ENCODE peak calls at places on chromosomes 3 and 15, in seven cellular contexts. One of them, this sample, is unnamed.

GRCh38 chr3:23712095-23712494 is 93.7 kb upstream of the UBE2E1 start:
- DNase-seq in uterus: no peak
- DNase-seq in transverse colon: no peak
- DNase-seq in psoas muscle: no peak
- DNase-seq in IMR-90: no peak
- DNase-seq in Caco-2: no peak
- DNase-seq in CD8-positive, alpha-beta memory T cell: no peak
- DNase-seq in this sample: no peak

GRCh38 chr3:8301977-8302589 is 199.5 kb upstream of the LMCD1 start:
- DNase-seq in uterus: no peak
- DNase-seq in transverse colon: no peak
- DNase-seq in psoas muscle: no peak
- DNase-seq in IMR-90: peak; percentile 59
- DNase-seq in Caco-2: no peak
- DNase-seq in CD8-positive, alpha-beta memory T cell: no peak
- DNase-seq in this sample: no peak

GRCh38 chr15:58330468-58330793 is 101.4 kb upstream of the LIPC start:
- DNase-seq in uterus: no peak
- DNase-seq in transverse colon: no peak
- DNase-seq in psoas muscle: no peak
- DNase-seq in IMR-90: no peak
- DNase-seq in Caco-2: no peak
- DNase-seq in CD8-positive, alpha-beta memory T cell: no peak
- DNase-seq in this sample: no peak

GRCh38 chr15:55708720-55709119 is 34.2 kb downstream of the PRTG start:
- DNase-seq in uterus: no peak
- DNase-seq in transverse colon: no peak
- DNase-seq in psoas muscle: no peak
- DNase-seq in IMR-90: no peak
- DNase-seq in Caco-2: no peak
- DNase-seq in CD8-positive, alpha-beta memory T cell: no peak
- DNase-seq in this sample: no peak

GRCh38 chr3:55476515-55476914 is 10.6 kb downstream of the WNT5A start:
- DNase-seq in uterus: no peak
- DNase-seq in transverse colon: no peak
- DNase-seq in psoas muscle: no peak
- DNase-seq in IMR-90: peak; percentile 94
- DNase-seq in Caco-2: no peak
- DNase-seq in CD8-positive, alpha-beta memory T cell: no peak
- DNase-seq in this sample: no peak

GRCh38 chr3:193996641-193997089 is 139.3 kb upstream of the HES1 start:
- DNase-seq in uterus: no peak
- DNase-seq in transverse colon: no peak
- DNase-seq in psoas muscle: no peak
- DNase-seq in IMR-90: no peak
- DNase-seq in Caco-2: no peak
- DNase-seq in CD8-positive, alpha-beta memory T cell: no peak
- DNase-seq in this sample: no peak

GRCh38 chr15:44099671-44100070 is 95.4 kb downstream of the FRMD5 start:
- DNase-seq in uterus: no peak
- DNase-seq in transverse colon: no peak
- DNase-seq in psoas muscle: no peak
- DNase-seq in IMR-90: peak; percentile 58
- DNase-seq in Caco-2: no peak
- DNase-seq in CD8-positive, alpha-beta memory T cell: no peak
- DNase-seq in this sample: no peak

GRCh38 chr3:124223853-124224252 is 231.9 kb upstream of the ROPN1 start:
- DNase-seq in uterus: no peak
- DNase-seq in transverse colon: no peak
- DNase-seq in psoas muscle: no peak
- DNase-seq in IMR-90: no peak
- DNase-seq in Caco-2: no peak
- DNase-seq in CD8-positive, alpha-beta memory T cell: no peak
- DNase-seq in this sample: no peak

GRCh38 chr15:42106278-42106677 is 11.9 kb upstream of the PLA2G4D start:
- DNase-seq in uterus: no peak
- DNase-seq in transverse colon: no peak
- DNase-seq in psoas muscle: no peak
- DNase-seq in IMR-90: no peak
- DNase-seq in Caco-2: no peak
- DNase-seq in CD8-positive, alpha-beta memory T cell: no peak
- DNase-seq in this sample: no peak

GRCh38 chr15:67070150-67070549 is 4.7 kb downstream of the SMAD3 start:
- DNase-seq in uterus: no peak
- DNase-seq in transverse colon: no peak
- DNase-seq in psoas muscle: no peak
- DNase-seq in IMR-90: peak; percentile 45
- DNase-seq in Caco-2: no peak
- DNase-seq in CD8-positive, alpha-beta memory T cell: no peak
- DNase-seq in this sample: no peak
- H3K4me1 ChIP-seq in uterus: peaks cover 5% of the 10 kb centered on the region
- H3K4me1 ChIP-seq in transverse colon: peaks cover 67% of the 10 kb centered on the region
- H3K4me1 ChIP-seq in psoas muscle: peaks cover 77% of the 10 kb centered on the region
- H3K4me1 ChIP-seq in IMR-90: peaks cover 19% of the 10 kb centered on the region
- H3K4me1 ChIP-seq in Caco-2: peaks cover 30% of the 10 kb centered on the region
- H3K4me1 ChIP-seq in CD8-positive, alpha-beta memory T cell: peaks cover 68% of the 10 kb centered on the region
- H3K4me1 ChIP-seq in this sample: peaks cover 44% of the 10 kb centered on the region

DNA sequence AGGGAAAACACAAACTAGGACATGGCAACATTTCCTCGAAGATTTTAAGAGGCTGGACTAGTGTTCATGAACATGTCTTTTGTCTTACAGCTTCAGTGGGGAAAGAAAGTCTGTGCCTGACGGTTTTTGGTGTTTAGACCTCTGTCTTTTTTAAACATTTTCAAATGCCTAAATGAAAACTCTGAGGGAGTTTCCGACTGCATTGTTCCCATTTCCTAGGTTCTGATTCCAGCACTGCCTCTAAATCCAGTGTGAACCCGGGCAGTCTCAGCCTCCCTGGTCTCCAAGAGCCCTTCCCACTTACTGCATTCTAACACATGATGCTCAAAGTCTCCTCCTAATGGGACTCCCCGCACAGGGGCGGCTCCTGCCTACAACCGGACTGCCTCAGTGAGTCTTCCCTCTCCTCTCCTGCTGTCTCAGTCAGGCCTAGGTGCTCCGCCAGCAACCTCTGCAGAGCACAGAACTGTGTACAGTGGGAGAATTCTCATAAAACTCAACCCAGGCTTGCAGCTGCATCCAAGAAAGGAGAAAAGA is 29.0 kb downstream of the TBC1D2B start:
- DNase-seq in uterus: no peak
- DNase-seq in transverse colon: no peak
- DNase-seq in psoas muscle: no peak
- DNase-seq in IMR-90: no peak
- DNase-seq in Caco-2: no peak
- DNase-seq in CD8-positive, alpha-beta memory T cell: no peak
- DNase-seq in this sample: peak; percentile 11
- H3K4me1 ChIP-seq in uterus: peaks cover 7% of the 10 kb centered on the region
- H3K4me1 ChIP-seq in transverse colon: peaks cover 97% of the 10 kb centered on the region
- H3K4me1 ChIP-seq in psoas muscle: peaks cover 29% of the 10 kb centered on the region
- H3K4me1 ChIP-seq in IMR-90: peaks cover 36% of the 10 kb centered on the region
- H3K4me1 ChIP-seq in Caco-2: peaks cover 33% of the 10 kb centered on the region
- H3K4me1 ChIP-seq in CD8-positive, alpha-beta memory T cell: peaks cover 99% of the 10 kb centered on the region
- H3K4me1 ChIP-seq in this sample: peaks cover 86% of the 10 kb centered on the region

GRCh38 chr3:30626443-30627181 is 20.2 kb downstream of the TGFBR2 start:
- DNase-seq in uterus: no peak
- DNase-seq in transverse colon: no peak
- DNase-seq in psoas muscle: no peak
- DNase-seq in IMR-90: peak; percentile 76
- DNase-seq in Caco-2: no peak
- DNase-seq in CD8-positive, alpha-beta memory T cell: no peak
- DNase-seq in this sample: no peak

GRCh38 chr3:30628188-30628930 is 22.0 kb downstream of the TGFBR2 start:
- DNase-seq in uterus: no peak
- DNase-seq in transverse colon: no peak
- DNase-seq in psoas muscle: no peak
- DNase-seq in IMR-90: no peak
- DNase-seq in Caco-2: no peak
- DNase-seq in CD8-positive, alpha-beta memory T cell: no peak
- DNase-seq in this sample: no peak

GRCh38 chr3:30628931-30629590 is 22.7 kb downstream of the TGFBR2 start:
- DNase-seq in uterus: no peak
- DNase-seq in transverse colon: no peak
- DNase-seq in psoas muscle: no peak
- DNase-seq in IMR-90: no peak
- DNase-seq in Caco-2: no peak
- DNase-seq in CD8-positive, alpha-beta memory T cell: no peak
- DNase-seq in this sample: peak; percentile 41

GRCh38 chr3:30623375-30623774 is 17.0 kb downstream of the TGFBR2 start:
- DNase-seq in uterus: no peak
- DNase-seq in transverse colon: no peak
- DNase-seq in psoas muscle: no peak
- DNase-seq in IMR-90: peak; percentile 55
- DNase-seq in Caco-2: no peak
- DNase-seq in CD8-positive, alpha-beta memory T cell: no peak
- DNase-seq in this sample: no peak

DNA sequence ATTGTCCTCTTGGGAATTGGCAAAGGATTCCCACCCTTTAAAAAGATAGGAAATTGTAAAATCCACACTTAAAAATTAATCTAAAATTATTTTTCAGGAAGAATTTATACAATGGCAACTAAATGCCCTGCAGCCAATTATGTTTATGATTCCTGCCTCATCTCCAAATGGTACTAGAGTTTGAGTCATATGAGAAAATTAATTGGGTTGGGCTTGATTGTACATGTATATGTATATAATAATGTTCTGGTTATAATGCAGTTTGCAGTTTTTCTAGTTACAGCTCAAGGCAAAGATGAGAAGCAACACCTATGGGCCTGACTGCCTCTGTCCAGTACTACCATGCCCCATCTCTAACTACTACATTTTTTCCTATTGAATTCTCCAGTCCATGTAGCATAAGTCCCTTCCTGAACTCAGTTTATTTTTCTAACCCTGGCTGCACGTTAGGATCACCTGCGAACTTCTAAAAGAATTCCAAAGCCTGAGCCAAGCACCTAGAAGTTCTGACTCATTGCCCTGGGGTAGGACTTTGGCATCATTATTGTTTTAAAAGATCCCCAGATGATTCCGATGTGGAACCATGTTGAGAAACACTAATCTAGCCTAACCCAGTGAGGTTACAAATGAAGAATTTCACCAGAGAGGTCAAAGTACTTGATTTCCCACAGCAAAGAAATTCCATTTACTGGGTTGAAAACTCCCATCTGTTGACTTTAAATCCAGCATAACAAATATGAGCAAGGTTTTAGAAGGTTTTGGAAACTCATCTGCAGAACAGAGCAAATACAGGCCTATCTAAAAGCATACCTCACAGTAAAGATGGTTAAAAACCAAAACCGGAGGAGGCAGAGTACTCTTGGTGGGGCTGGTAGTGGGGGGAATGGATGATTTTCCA is 19.4 kb downstream of the TGFBR2 start:
- DNase-seq in uterus: no peak
- DNase-seq in transverse colon: no peak
- DNase-seq in psoas muscle: no peak
- DNase-seq in IMR-90: peak; percentile 88
- DNase-seq in Caco-2: peak; percentile 75
- DNase-seq in CD8-positive, alpha-beta memory T cell: no peak
- DNase-seq in this sample: no peak
- H3K4me1 ChIP-seq in uterus: peaks cover 11% of the 10 kb centered on the region
- H3K4me1 ChIP-seq in transverse colon: peaks cover 95% of the 10 kb centered on the region
- H3K4me1 ChIP-seq in psoas muscle: peaks cover 56% of the 10 kb centered on the region
- H3K4me1 ChIP-seq in IMR-90: peaks cover 13% of the 10 kb centered on the region
- H3K4me1 ChIP-seq in Caco-2: peaks cover 74% of the 10 kb centered on the region
- H3K4me1 ChIP-seq in CD8-positive, alpha-beta memory T cell: peaks cover 98% of the 10 kb centered on the region
- H3K4me1 ChIP-seq in this sample: peaks cover 35% of the 10 kb centered on the region

DNA sequence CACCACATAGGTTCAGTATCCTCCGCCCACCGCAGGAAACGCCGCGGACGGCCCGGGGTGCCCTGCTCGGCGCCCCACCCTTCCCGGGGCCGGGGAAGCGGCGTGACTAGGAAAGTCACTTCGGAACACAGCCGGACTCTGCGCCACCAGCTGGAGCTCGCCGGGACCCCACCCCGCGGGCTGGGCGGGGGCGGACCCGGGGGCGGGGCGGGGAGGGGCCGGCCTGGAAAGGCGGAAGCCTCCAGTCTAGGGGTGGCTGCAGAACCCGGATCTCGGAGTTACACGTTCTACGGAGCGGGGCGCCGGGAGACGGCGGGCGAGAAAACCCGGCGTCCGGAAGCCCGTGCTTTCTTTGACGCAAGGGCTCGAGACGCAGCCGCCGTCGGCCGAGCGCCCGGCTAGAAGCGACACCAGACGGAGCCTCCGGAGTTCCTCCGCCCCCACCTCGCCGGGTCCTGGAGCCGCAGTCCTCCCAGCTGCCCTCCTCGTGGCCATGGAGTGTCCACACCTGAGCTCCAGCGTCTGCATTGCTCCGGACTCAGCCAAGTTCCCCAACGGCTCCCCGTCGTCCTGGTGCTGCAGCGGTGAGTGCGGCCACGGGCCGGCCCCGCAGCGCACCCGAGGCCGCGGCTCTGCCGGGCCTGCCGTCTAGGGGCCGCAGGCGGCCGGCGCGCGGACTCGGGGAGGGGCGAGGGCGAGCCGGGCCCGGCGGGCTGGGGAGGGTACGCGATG is at the start of gene USP3:
- DNase-seq in uterus: peak; percentile 97
- DNase-seq in transverse colon: peak; percentile 97
- DNase-seq in psoas muscle: peak; percentile 97
- DNase-seq in IMR-90: peak; percentile 94
- DNase-seq in Caco-2: peak; percentile 93
- DNase-seq in CD8-positive, alpha-beta memory T cell: peak; percentile 95
- DNase-seq in this sample: peak; percentile 98
- H3K4me1 ChIP-seq in uterus: peaks cover 16% of the 10 kb centered on the region
- H3K4me1 ChIP-seq in transverse colon: peaks cover 78% of the 10 kb centered on the region
- H3K4me1 ChIP-seq in psoas muscle: peaks cover 49% of the 10 kb centered on the region
- H3K4me1 ChIP-seq in IMR-90: peaks cover 20% of the 10 kb centered on the region
- H3K4me1 ChIP-seq in Caco-2: peaks cover 25% of the 10 kb centered on the region
- H3K4me1 ChIP-seq in CD8-positive, alpha-beta memory T cell: peaks cover 80% of the 10 kb centered on the region
- H3K4me1 ChIP-seq in this sample: peaks cover 59% of the 10 kb centered on the region

GRCh38 chr3:67123914-67124313 is 125.8 kb downstream of the KBTBD8 start:
- DNase-seq in uterus: no peak
- DNase-seq in transverse colon: no peak
- DNase-seq in psoas muscle: no peak
- DNase-seq in IMR-90: no peak
- DNase-seq in Caco-2: no peak
- DNase-seq in CD8-positive, alpha-beta memory T cell: no peak
- DNase-seq in this sample: no peak
- H3K4me1 ChIP-seq in uterus: no peaks in the 10 kb centered on the region
- H3K4me1 ChIP-seq in transverse colon: no peaks in the 10 kb centered on the region
- H3K4me1 ChIP-seq in psoas muscle: no peaks in the 10 kb centered on the region
- H3K4me1 ChIP-seq in IMR-90: no peaks in the 10 kb centered on the region
- H3K4me1 ChIP-seq in Caco-2: no peaks in the 10 kb centered on the region
- H3K4me1 ChIP-seq in CD8-positive, alpha-beta memory T cell: no peaks in the 10 kb centered on the region
- H3K4me1 ChIP-seq in this sample: no peaks in the 10 kb centered on the region

DNA sequence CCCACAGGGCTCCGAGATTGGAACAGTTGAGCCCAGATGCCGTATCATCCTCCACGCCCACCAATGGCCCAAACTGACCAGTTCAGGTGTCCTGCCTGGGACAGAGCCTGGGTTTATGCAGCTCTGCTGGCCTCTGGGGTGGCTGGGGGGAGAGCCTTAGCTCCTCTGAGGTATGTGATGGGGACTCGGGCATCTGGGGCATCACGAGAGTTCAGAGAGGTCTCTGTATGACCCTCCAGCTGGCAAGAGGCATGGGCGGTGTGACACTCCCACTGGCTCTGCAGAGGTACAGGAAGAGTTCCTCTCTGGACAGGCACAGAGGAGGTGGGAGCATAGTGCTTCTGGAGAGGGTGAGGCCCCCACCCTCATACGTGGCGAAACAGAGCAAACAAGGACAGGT is 26.6 kb upstream of the DUSP7 start:
- DNase-seq in uterus: no peak
- DNase-seq in transverse colon: no peak
- DNase-seq in psoas muscle: peak; percentile 40
- DNase-seq in IMR-90: no peak
- DNase-seq in Caco-2: no peak
- DNase-seq in CD8-positive, alpha-beta memory T cell: no peak
- DNase-seq in this sample: no peak
- H3K4me1 ChIP-seq in uterus: no peaks in the 10 kb centered on the region
- H3K4me1 ChIP-seq in transverse colon: peaks cover 7% of the 10 kb centered on the region
- H3K4me1 ChIP-seq in psoas muscle: no peaks in the 10 kb centered on the region
- H3K4me1 ChIP-seq in IMR-90: peaks cover 2% of the 10 kb centered on the region
- H3K4me1 ChIP-seq in Caco-2: peaks cover 4% of the 10 kb centered on the region
- H3K4me1 ChIP-seq in CD8-positive, alpha-beta memory T cell: peaks cover 11% of the 10 kb centered on the region
- H3K4me1 ChIP-seq in this sample: no peaks in the 10 kb centered on the region

This sample was measured in mucosa of descending colon.